ENCODE peak calls at places on chromosomes 2 and 18, in four cellular contexts. R is fibroblast of mammary gland, X is right lobe of liver, H is GM13976. F is an unnamed sample.
A peak's percentile ranks its signal among the peaks of the same experiment; 100 is the strongest.

GRCh38 chr2:54422072-54422581 is 34.0 kb upstream of the SPTBN1 start:
- DNase-seq in R (no peak), X (no peak), H (no peak), F (no peak)

GRCh38 chr2:204538179-204539009 is 6.9 kb upstream of the PARD3B start:
- DNase-seq in R (peak; percentile 17), X (no peak), H (no peak), F (no peak)

GRCh38 chr18:59878644-59879043 is 21.2 kb upstream of the PMAIP1 start:
- DNase-seq in R (no peak), X (no peak), H (no peak), F (peak; percentile 27)

GRCh38 chr2:174952607-174953006 is 52.6 kb downstream of the CHN1 start:
- DNase-seq in R (peak; percentile 48), X (no peak), H (no peak), F (no peak)

GRCh38 chr2:166373951-166374350 is 1.8 kb downstream of the SCN9A start:
- DNase-seq in R (peak; percentile 88), X (no peak), H (no peak), F (peak; percentile 8)

GRCh38 chr2:44777542-44777941 is 164.0 kb upstream of the SIX3 start:
- DNase-seq in R (no peak), X (no peak), H (no peak), F (peak; percentile 35)

GRCh38 chr2:21038403-21039073 is 5.3 kb downstream of the APOB start:
- DNase-seq in R (peak; percentile 5), X (no peak), H (no peak), F (no peak)

GRCh38 chr2:86335865-86336321 is 1.5 kb downstream of the REEP1 start:
- DNase-seq in R (no peak), X (no peak), H (no peak), F (no peak)

GRCh38 chr2:136327162-136327852 is 209.4 kb upstream of the CXCR4 start:
- DNase-seq in R (no peak), X (no peak), H (peak; percentile 65), F (peak; percentile 56)

GRCh38 chr18:69161383-69162028 is 239.2 kb upstream of the DOK6 start:
- DNase-seq in R (peak; percentile 30), X (no peak), H (no peak), F (no peak)

GRCh38 chr2:176112375-176113302 is 3.9 kb upstream of the HOXD10 start:
- DNase-seq in R (no peak), X (no peak), H (no peak), F (no peak)

GRCh38 chr2:106038598-106039375 is 155.3 kb downstream of the UXS1 start:
- DNase-seq in R (peak; percentile 13), X (no peak), H (no peak), F (no peak)

GRCh38 chr2:134943540-134943939 is 24.9 kb downstream of the CCNT2 start:
- DNase-seq in R (no peak), X (no peak), H (peak; percentile 22), F (peak; percentile 12)

GRCh38 chr2:186570587-186570986 is 19.3 kb upstream of the ITGAV start:
- DNase-seq in R (peak; percentile 62), X (no peak), H (no peak), F (no peak)

GRCh38 chr18:76846217-76846616 is 23.9 kb downstream of the ZNF236 start:
- DNase-seq in R (no peak), X (peak; percentile 63), H (no peak), F (no peak)

GRCh38 chr2:177397501-177398289 is 5.1 kb downstream of the AGPS start:
- DNase-seq in R (peak; percentile 93), X (peak; percentile 64), H (no peak), F (no peak)

GRCh38 chr2:20614201-20615045 is 36.5 kb downstream of the HS1BP3 start:
- DNase-seq in R (peak; percentile 35), X (peak; percentile 56), H (no peak), F (no peak)

GRCh38 chr2:199883474-199884212 is 27.4 kb upstream of the C2orf69 start:
- DNase-seq in R (peak; percentile 2), X (no peak), H (no peak), F (no peak)

GRCh38 chr2:172179045-172179742 is 76.5 kb upstream of the DLX2 start:
- DNase-seq in R (peak; percentile 8), X (no peak), H (no peak), F (no peak)

GRCh38 chr2:41169744-41170143 is 717.9 kb upstream of the SLC8A1 start:
- DNase-seq in R (no peak), X (no peak), H (no peak), F (no peak)
- TF ChIP-seq CTCF in R (no peak), X (no peak), H (no peak), F (no peak)

DNA sequence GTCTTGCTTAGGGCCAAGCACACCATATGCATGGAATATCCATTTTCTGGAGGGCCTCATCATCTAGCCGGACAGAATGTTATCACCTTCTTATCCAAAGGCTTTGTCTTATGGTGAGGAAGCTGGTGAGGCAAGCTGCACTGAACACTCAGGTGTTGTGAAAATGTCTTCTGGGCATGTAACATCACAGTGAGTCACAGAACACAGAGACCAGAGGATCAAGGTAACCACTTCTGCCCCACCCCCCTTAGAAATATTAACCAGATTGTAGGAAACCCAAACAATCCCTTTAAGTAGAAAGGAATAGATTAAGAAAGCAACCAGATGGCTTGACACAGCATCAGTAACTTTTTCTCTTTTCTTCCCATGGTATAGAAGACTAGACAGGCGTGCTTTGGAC is 51.1 kb downstream of the MYO5B start:
- DNase-seq in R (no peak), X (no peak), H (no peak), F (no peak)
- TF ChIP-seq CTCF in R (no peak), X (no peak), H (no peak), F (no peak)

GRCh38 chr2:27799646-27800010 is 28.1 kb downstream of the MRPL33 start:
- DNase-seq in R (no peak), X (no peak), H (no peak), F (no peak)
- TF ChIP-seq CTCF in R (peak; percentile 20), X (no peak), H (no peak), F (no peak)

GRCh38 chr2:232658217-232658785 is 24.9 kb downstream of the EFHD1 start:
- DNase-seq in R (peak; percentile 28), X (no peak), H (no peak), F (no peak)
- TF ChIP-seq CTCF in R (no peak), X (no peak), H (no peak), F (peak; percentile 10)

DNA sequence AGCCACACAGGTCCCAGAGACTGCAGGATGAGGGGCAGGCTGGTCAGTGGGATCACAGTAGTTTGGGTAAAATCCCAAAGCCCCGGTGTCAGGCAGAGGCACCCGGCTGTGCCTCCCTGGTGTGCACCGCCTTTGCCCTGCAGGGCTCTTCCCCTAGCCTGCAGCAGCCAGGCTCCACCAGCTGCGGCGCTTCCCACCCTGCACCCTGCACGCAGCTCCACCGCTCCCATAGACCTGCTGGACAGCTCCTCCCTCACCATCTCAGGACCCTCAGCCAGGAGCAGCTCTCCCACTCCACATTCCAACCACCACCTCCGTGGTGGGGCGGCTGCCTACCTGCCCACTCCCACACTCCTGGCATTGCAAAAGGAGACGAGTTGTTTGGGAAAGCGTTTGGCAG is 287.3 kb upstream of the HDAC4 start:
- DNase-seq in R (no peak), X (peak; percentile 43), H (no peak), F (no peak)
- TF ChIP-seq CTCF in R (peak; percentile 14), X (no peak), H (no peak), F (no peak)

DNA sequence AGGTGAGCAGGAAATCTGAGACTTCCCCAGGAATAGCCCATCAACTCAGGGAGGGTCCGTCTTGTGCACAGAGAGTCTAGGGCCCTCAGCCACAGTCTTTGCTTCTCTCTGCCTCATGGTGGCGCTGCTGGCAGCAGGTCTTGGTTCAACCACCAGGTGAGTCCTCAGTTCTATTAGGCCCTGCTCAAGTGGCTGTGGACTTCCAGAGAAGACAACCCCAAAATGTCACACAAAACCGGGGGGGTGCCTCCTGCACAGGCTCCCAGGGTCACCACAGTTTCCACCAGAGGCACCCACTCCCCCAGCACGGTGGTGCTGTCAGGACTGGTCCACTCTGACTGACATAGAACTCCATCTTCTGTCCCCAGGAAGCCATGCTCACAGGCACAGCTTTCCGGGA is 2.4 kb upstream of the CHRNG start:
- DNase-seq in R (no peak), X (peak; percentile 54), H (peak; percentile 58), F (no peak)
- TF ChIP-seq CTCF in R (peak; percentile 28), X (no peak), H (no peak), F (peak; percentile 44)

GRCh38 chr18:49534846-49535601 is 26.8 kb upstream of the LIPG start:
- DNase-seq in R (no peak), X (no peak), H (no peak), F (no peak)

GRCh38 chr18:49531678-49532153 is 30.1 kb upstream of the LIPG start:
- DNase-seq in R (no peak), X (no peak), H (no peak), F (no peak)

DNA sequence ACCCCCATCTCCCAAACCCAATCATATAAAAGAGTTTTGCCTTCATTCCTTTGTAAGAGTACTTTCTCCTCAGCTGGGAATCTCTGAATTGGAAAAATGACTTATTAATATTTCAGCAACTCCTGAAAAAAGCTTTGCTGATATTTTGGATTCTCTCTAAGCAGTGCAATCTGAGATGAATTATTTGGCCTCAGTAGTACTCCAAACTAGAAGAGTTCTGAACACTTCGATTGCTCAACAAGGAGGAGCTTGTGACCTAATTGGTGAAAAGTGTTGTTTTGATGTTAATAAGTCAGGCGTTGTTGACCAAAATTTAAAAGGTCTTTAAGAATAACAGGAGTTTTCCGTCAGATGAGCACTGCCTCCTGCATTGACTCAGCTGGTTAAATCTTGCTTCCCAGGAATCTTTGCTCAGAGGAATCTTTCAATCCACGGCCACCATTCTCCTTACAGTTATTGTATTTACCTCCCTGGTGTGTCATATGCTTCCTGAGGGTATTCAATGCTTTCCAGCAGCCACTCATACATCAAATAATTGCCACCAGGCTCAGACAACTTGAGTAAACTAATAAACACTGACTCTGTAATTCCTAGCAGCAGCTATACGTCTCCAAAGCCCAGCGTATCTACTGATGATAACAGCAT is 24.5 kb upstream of the LIPG start:
- DNase-seq in R (no peak), X (no peak), H (no peak), F (no peak)
- TF ChIP-seq CTCF in R (no peak), X (no peak), H (no peak), F (no peak)